ENCODE peak calls at places on chromosomes 6 and 20, in nine cellular contexts. D, Y, X, V, M, E, J, B and C are unnamed samples.

GRCh38 chr6:48701572-48701971 is 590.6 kb upstream of the PTCHD4 start:
- DNase-seq in D (no peak), Y (no peak), X (no peak), V (no peak), M (no peak), E (no peak), J (no peak), B (no peak), C (no peak)

GRCh38 chr20:40813213-40813510 is 124.1 kb upstream of the MAFB start:
- DNase-seq in D (no peak), Y (no peak), X (no peak), V (no peak), M (no peak), E (no peak), J (peak), B (no peak), C (no peak)

GRCh38 chr6:79377047-79377446 is 142.6 kb upstream of the HMGN3 start:
- DNase-seq in D (no peak), Y (no peak), X (peak), V (no peak), M (no peak), E (no peak), J (no peak), B (no peak), C (no peak)

GRCh38 chr20:23234311-23235078 is 116.1 kb upstream of the NXT1 start:
- DNase-seq in D (no peak), Y (no peak), X (no peak), V (no peak), M (no peak), E (no peak), J (peak), B (no peak), C (no peak)

GRCh38 chr20:25280574-25281535 is 33.0 kb downstream of the PYGB start:
- DNase-seq in D (no peak), Y (no peak), X (no peak), V (no peak), M (no peak), E (no peak), J (no peak), B (no peak), C (no peak)

GRCh38 chr20:2840967-2841531 is 504 bp downstream of the VPS16 start:
- DNase-seq in D (no peak), Y (peak), X (no peak), V (peak), M (peak), E (peak), J (peak), B (peak), C (peak)

GRCh38 chr6:44100088-44100550 is 27.1 kb downstream of the MRPL14 start:
- DNase-seq in D (no peak), Y (no peak), X (peak), V (peak), M (no peak), E (peak), J (no peak), B (no peak), C (no peak)

GRCh38 chr6:167404385-167405049 is 79.6 kb downstream of the TTLL2 start:
- DNase-seq in D (no peak), Y (no peak), X (no peak), V (no peak), M (no peak), E (no peak), J (no peak), B (no peak), C (no peak)

GRCh38 chr6:2542858-2543218 is 207.9 kb downstream of the MYLK4 start:
- DNase-seq in D (peak), Y (peak), X (peak), V (peak), M (peak), E (peak), J (peak), B (no peak), C (no peak)

GRCh38 chr6:142408409-142408808 is 106.6 kb downstream of the ADGRG6 start:
- DNase-seq in D (no peak), Y (no peak), X (no peak), V (peak), M (no peak), E (no peak), J (no peak), B (no peak), C (no peak)

GRCh38 chr20:3670511-3670910 is 7.3 kb upstream of the GFRA4 start:
- DNase-seq in D (no peak), Y (no peak), X (no peak), V (peak), M (no peak), E (no peak), J (no peak), B (no peak), C (no peak)